ENCODE peak calls at places on chromosomes 2 and 18, in nine cellular contexts. L is naive thymus-derived CD8-positive, alpha-beta T cell; W is naive B cell; R is right cardiac atrium; K is fibroblast of the conjunctiva; V is ureter; C is hypothalamus; I is GM20000; U is spleen. T is an unnamed sample.

GRCh38 chr18:44803019-44803650 is 122.4 kb downstream of the SETBP1 start:
- DNase-seq in L (no peak), W (no peak), R (no peak), K (peak; percentile 28), V (peak; percentile 77), C (no peak), I (no peak), U (no peak), T (no peak)

GRCh38 chr18:8260319-8260718 is 348.9 kb upstream of the RAB12 start:
- DNase-seq in L (no peak), W (no peak), R (no peak), K (no peak), V (no peak), C (no peak), I (no peak), U (no peak), T (no peak)

GRCh38 chr18:22320155-22320554 is 97.6 kb downstream of the CTAGE1 start:
- DNase-seq in L (no peak), W (no peak), R (no peak), K (no peak), V (no peak), C (no peak), I (no peak), U (no peak), T (no peak)

GRCh38 chr2:178271629-178272333 is 77.5 kb downstream of the OSBPL6 start:
- DNase-seq in L (no peak), W (no peak), R (peak; percentile 91), K (peak; percentile 83), V (peak; percentile 74), C (no peak), I (no peak), U (no peak), T (peak; percentile 24)

GRCh38 chr2:170587937-170588336 is 127.2 kb upstream of the SP5 start:
- DNase-seq in L (no peak), W (no peak), R (no peak), K (peak; percentile 83), V (no peak), C (no peak), I (no peak), U (no peak), T (peak; percentile 30)

GRCh38 chr2:136185991-136186771 is 68.2 kb upstream of the CXCR4 start:
- DNase-seq in L (no peak), W (no peak), R (no peak), K (no peak), V (no peak), C (no peak), I (no peak), U (no peak), T (no peak)

GRCh38 chr2:49286726-49287125 is 132.4 kb upstream of the FSHR start:
- DNase-seq in L (no peak), W (no peak), R (no peak), K (no peak), V (no peak), C (no peak), I (no peak), U (no peak), T (no peak)

GRCh38 chr2:142041105-142041504 is 89.7 kb downstream of the LRP1B start:
- DNase-seq in L (no peak), W (no peak), R (no peak), K (no peak), V (no peak), C (no peak), I (no peak), U (no peak), T (no peak)

GRCh38 chr18:36354989-36355388 is 57.5 kb downstream of the FHOD3 start:
- DNase-seq in L (no peak), W (no peak), R (no peak), K (no peak), V (no peak), C (no peak), I (no peak), U (no peak), T (peak; percentile 43)

GRCh38 chr18:61322265-61322873 is 10.9 kb upstream of the CDH20 start:
- DNase-seq in L (no peak), W (peak; percentile 7), R (peak; percentile 77), K (peak; percentile 56), V (no peak), C (peak; percentile 23), I (peak; percentile 74), U (peak; percentile 78), T (peak; percentile 23)

GRCh38 chr18:45275367-45276113 is 339.7 kb upstream of the SLC14A2 start:
- DNase-seq in L (peak; percentile 6), W (no peak), R (no peak), K (no peak), V (no peak), C (no peak), I (peak; percentile 18), U (no peak), T (no peak)

GRCh38 chr2:127968610-127969339 is 59.1 kb downstream of the SAP130 start:
- DNase-seq in L (no peak), W (no peak), R (no peak), K (peak; percentile 12), V (no peak), C (no peak), I (no peak), U (no peak), T (no peak)

GRCh38 chr18:957829-958228 is 53.2 kb downstream of the ADCYAP1 start:
- DNase-seq in L (no peak), W (no peak), R (no peak), K (no peak), V (no peak), C (no peak), I (no peak), U (no peak), T (no peak)

GRCh38 chr18:44887227-44887631 is 206.5 kb downstream of the SETBP1 start:
- DNase-seq in L (no peak), W (no peak), R (no peak), K (peak; percentile 6), V (no peak), C (no peak), I (peak; percentile 51), U (no peak), T (no peak)

GRCh38 chr18:50749421-50749820 is 70.4 kb downstream of the MRO start:
- DNase-seq in L (no peak), W (no peak), R (no peak), K (no peak), V (no peak), C (no peak), I (no peak), U (no peak), T (no peak)

GRCh38 chr2:127153691-127154158 is 46.8 kb upstream of the BIN1 start:
- DNase-seq in L (no peak), W (no peak), R (no peak), K (peak; percentile 48), V (peak; percentile 45), C (no peak), I (no peak), U (no peak), T (peak; percentile 48)

GRCh38 chr2:19355931-19356544 is 2.4 kb downstream of the OSR1 start:
- DNase-seq in L (no peak), W (no peak), R (peak; percentile 46), K (no peak), V (no peak), C (no peak), I (peak; percentile 13), U (no peak), T (no peak)

GRCh38 chr18:37316468-37316867 is 249.1 kb downstream of the CELF4 start:
- DNase-seq in L (no peak), W (no peak), R (no peak), K (no peak), V (no peak), C (no peak), I (no peak), U (no peak), T (no peak)

GRCh38 chr2:1855150-1855549 is 110.8 kb upstream of the PXDN start:
- DNase-seq in L (no peak), W (no peak), R (no peak), K (no peak), V (no peak), C (no peak), I (no peak), U (no peak), T (no peak)

GRCh38 chr2:190781604-190782198 is 98.9 kb upstream of the GLS start:
- DNase-seq in L (peak; percentile 58), W (peak; percentile 36), R (no peak), K (peak; percentile 56), V (peak; percentile 56), C (no peak), I (peak; percentile 54), U (no peak), T (no peak)

GRCh38 chr2:184215745-184216144 is 382.6 kb upstream of the ZNF804A start:
- DNase-seq in L (no peak), W (no peak), R (no peak), K (no peak), V (no peak), C (no peak), I (no peak), U (no peak), T (no peak)

GRCh38 chr2:201987426-201987825 is 46.2 kb upstream of the FZD7 start:
- DNase-seq in L (no peak), W (no peak), R (no peak), K (no peak), V (no peak), C (no peak), I (no peak), U (no peak), T (no peak)

GRCh38 chr2:9554841-9555337 is 741 bp downstream of the ADAM17 start:
- DNase-seq in L (peak; percentile 37), W (no peak), R (no peak), K (peak; percentile 90), V (peak; percentile 54), C (no peak), I (no peak), U (no peak), T (peak; percentile 49)